ENCODE peak calls at places on chromosome 12, in ten cellular contexts. N is IMR-90, F is A549, A is thyroid gland, U is transverse colon, O is prostate gland, T is endothelial cell of umbilical vein, Q is suprapubic skin, E is body of pancreas, C is tibial nerve. Y is an unnamed sample.

GRCh38 chr12:79435742-79436141 is 255.0 kb downstream of the PAWR start:
- DNase-seq in N (no peak), F (no peak), A (no peak), U (no peak), O (no peak), T (no peak), Q (no peak), E (no peak), C (no peak), Y (no peak)

GRCh38 chr12:119229837-119230236 is 51.1 kb downstream of the HSPB8 start:
- DNase-seq in N (peak; percentile 42), F (peak; percentile 84), A (no peak), U (no peak), O (no peak), T (peak; percentile 73), Q (no peak), E (peak; percentile 14), C (no peak), Y (no peak)

GRCh38 chr12:121465921-121466799 is 66.2 kb downstream of the RNF34 start:
- DNase-seq in N (no peak), F (peak; percentile 43), A (no peak), U (peak; percentile 46), O (no peak), T (peak; percentile 29), Q (no peak), E (peak; percentile 30), C (no peak), Y (no peak)

GRCh38 chr12:59834659-59835474 is 239.0 kb downstream of the SLC16A7 start:
- DNase-seq in N (peak; percentile 47), F (no peak), A (no peak), U (no peak), O (no peak), T (no peak), Q (no peak), E (no peak), C (peak; percentile 29), Y (no peak)

GRCh38 chr12:66269757-66270383 is 32.4 kb upstream of the HELB start:
- DNase-seq in N (peak; percentile 62), F (peak; percentile 47), A (no peak), U (no peak), O (no peak), T (peak; percentile 34), Q (no peak), E (peak; percentile 15), C (peak; percentile 37), Y (no peak)

GRCh38 chr12:49098035-49098451 is 3.4 kb upstream of the DHH start:
- DNase-seq in N (peak; percentile 30), F (peak; percentile 74), A (peak; percentile 35), U (peak; percentile 54), O (no peak), T (peak; percentile 58), Q (no peak), E (peak; percentile 59), C (peak; percentile 55), Y (no peak)

GRCh38 chr12:91461061-91461460 is 278.4 kb upstream of the DCN start:
- DNase-seq in N (no peak), F (no peak), A (no peak), U (no peak), O (no peak), T (no peak), Q (no peak), E (no peak), C (no peak), Y (no peak)

GRCh38 chr12:42144174-42144423 is 575 bp downstream of the GXYLT1 start:
- DNase-seq in N (no peak), F (no peak), A (no peak), U (no peak), O (peak; percentile 6), T (no peak), Q (peak; percentile 63), E (no peak), C (no peak), Y (no peak)

GRCh38 chr12:87283111-87283510 is 746.1 kb downstream of the C12orf50 start:
- DNase-seq in N (no peak), F (no peak), A (no peak), U (no peak), O (no peak), T (no peak), Q (no peak), E (no peak), C (no peak), Y (no peak)

DNA sequence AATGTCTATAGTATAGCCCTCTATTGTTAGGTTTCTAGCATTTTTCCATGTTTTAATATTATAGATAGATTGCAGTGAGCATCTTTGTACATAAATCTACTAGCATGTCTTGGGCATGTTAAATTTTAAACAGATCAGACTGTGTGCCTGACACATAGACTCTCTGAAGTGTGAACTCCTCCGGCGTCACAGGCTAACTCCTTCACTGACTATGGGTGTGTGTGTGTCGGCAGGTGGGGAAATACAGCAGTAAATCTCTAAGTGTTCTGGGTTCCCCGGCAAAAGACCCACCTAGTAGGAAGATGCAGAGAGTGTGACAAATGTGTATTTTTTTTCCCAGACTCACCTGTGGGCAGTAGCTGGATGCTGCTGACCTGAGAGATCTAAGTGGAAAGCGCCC is 2.3 kb downstream of the VWF start:
- DNase-seq in N (no peak), F (no peak), A (no peak), U (no peak), O (no peak), T (no peak), Q (no peak), E (no peak), C (no peak), Y (no peak)
- H3K4me3 ChIP-seq in N (no peak overlapping the region), F (no peak overlapping the region), A (no peak overlapping the region), U (no peak overlapping the region), O (no peak overlapping the region), T (peak overlapping the region; percentile 7), Q (peak overlapping the region; percentile 36), E (no peak overlapping the region), C (no peak overlapping the region), Y (no peak overlapping the region)

DNA sequence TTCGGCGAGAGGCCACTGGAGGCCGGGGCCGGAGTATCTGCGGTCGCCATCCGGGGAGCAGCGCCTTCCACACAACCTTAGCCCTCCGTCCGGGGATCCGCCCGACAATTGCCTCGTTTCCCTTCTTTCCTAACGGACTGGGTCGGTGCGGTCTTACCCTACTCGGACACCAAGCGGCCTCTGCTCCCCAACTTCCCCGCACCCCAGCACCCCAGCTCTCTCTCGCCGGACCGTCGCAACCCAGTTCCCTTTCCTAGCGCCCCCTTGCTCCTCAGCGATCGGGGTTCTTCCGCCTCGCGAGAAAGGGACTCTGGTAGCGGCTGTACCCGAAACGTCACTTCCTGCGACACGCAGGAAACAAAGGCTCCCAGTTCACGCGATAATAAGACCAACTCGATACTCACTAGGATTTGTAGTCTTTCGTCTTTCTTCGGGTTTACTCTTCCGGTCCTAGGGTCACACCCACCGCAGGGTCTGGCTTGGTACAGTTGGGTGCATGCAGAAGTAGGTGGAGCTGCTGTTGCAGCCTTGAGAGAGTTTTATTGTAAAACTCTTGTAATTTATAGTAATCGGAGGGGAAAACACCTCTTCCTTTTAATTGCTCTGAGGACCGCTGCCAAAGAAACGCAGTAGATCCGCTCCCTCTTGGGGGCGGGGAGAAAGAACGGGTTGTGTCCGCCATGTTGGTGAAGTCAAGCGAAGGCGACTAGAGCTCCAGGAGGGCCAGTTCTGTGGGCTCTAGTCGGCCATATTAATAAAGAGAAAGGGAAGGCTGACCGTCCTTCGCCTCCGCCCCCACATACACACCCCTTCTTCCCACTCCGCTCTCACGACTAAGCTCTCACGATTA is at the start of the genes THAP2 and ZFC3H1:
- DNase-seq in N (peak; percentile 100), F (peak; percentile 93), A (peak; percentile 94), U (peak; percentile 94), O (peak; percentile 97), T (peak; percentile 99), Q (peak; percentile 95), E (peak; percentile 92), C (peak; percentile 94), Y (peak; percentile 79)
- TF ChIP-seq POLR2A in N (peak; percentile 95), F (peak; percentile 92), A (peak; percentile 95), U (peak; percentile 99), O (peak; percentile 96), T (peak; percentile 73), Q (peak; percentile 87), E (peak; percentile 98), C (peak; percentile 91), Y (peak; percentile 3)

GRCh38 chr12:82862069-82862841 is 175.5 kb downstream of the TMTC2 start:
- DNase-seq in N (peak; percentile 2), F (no peak), A (no peak), U (no peak), O (no peak), T (peak; percentile 77), Q (no peak), E (no peak), C (no peak), Y (no peak)

GRCh38 chr12:82855872-82856271 is 169.2 kb downstream of the TMTC2 start:
- DNase-seq in N (no peak), F (no peak), A (no peak), U (no peak), O (no peak), T (no peak), Q (no peak), E (no peak), C (no peak), Y (no peak)

GRCh38 chr12:82857276-82857675 is 170.6 kb downstream of the TMTC2 start:
- DNase-seq in N (no peak), F (no peak), A (no peak), U (no peak), O (no peak), T (peak; percentile 70), Q (no peak), E (no peak), C (no peak), Y (no peak)

GRCh38 chr12:82858534-82858917 is 171.8 kb downstream of the TMTC2 start:
- DNase-seq in N (no peak), F (no peak), A (no peak), U (no peak), O (no peak), T (no peak), Q (no peak), E (no peak), C (no peak), Y (no peak)

GRCh38 chr12:82857911-82858533 is 171.3 kb downstream of the TMTC2 start:
- DNase-seq in N (no peak), F (no peak), A (no peak), U (no peak), O (no peak), T (peak; percentile 85), Q (no peak), E (no peak), C (no peak), Y (no peak)
- H3K4me3 ChIP-seq in N (no peak overlapping the region), F (no peak overlapping the region), A (no peak overlapping the region), U (no peak overlapping the region), O (no peak overlapping the region), T (no peak overlapping the region), Q (no peak overlapping the region), E (no peak overlapping the region), C (no peak overlapping the region), Y (no peak overlapping the region)

DNA sequence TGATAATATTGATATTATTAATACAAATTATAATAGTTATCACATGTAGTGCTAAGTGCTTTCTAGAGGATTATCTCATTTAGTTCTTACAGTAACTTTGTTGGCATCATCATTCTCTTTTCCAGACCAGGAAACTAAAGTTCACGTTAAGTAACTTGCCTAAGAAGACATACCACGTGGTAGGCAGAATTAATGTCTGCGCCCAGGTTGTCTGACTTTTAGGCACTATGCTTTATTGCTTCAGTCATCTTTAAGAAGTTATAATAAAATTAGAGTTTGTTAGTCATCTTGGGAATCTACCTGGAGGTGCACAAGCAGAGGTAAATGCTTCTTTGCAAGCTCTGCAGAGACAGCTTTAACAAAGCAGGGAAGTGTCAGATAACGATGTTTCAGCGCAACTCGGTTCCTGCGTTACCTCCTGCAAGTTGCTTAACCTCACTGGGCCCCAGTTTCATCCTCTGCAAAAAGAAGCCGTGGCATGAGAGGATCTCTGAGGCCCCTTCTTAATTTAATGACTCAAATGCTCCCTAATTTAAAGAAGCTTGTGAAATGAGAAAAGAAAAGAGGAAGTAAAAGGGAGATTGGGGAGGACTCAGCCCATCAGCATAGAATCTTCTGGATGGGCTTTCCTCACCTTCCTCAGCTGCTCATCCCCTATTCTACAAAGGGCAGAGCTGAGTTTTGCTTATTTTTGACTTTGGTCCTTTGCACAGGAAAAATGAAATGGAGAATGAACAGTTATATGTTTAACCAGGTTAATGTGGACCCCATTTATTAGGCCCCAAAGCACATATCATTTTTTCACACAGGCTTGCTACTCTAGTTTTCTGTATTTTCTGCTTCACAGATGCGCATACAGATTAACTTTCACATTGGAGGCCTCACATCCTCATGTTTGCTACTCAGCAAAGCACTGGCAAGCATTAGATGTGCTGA is 5.3 kb downstream of the ARHGDIB start:
- DNase-seq in N (no peak), F (no peak), A (no peak), U (no peak), O (no peak), T (no peak), Q (no peak), E (no peak), C (no peak), Y (no peak)
- TF ChIP-seq POLR2A in N (no peak), F (no peak), A (no peak), U (no peak), O (no peak), T (no peak), Q (no peak), E (no peak), C (no peak), Y (no peak)

Y was measured in H1.